ENCODE peak calls at places on chromosome 1, in seven cellular contexts. J, D, C, E, B, U and P are unnamed samples.
A peak's percentile ranks its signal among the peaks of the same experiment; 100 is the strongest.

GRCh38 chr1:67052741-67053534 is 1.0 kb downstream of the SLC35D1 start:
- DNase-seq in C (peak; percentile 67), B (peak; percentile 15), E (peak; percentile 87), D (peak; percentile 71), J (no peak), U (no peak), P (peak; percentile 46)

GRCh38 chr1:92136316-92136715 is 56.2 kb downstream of the BTBD8 start:
- DNase-seq in D (no peak), U (no peak), B (no peak), E (no peak), C (no peak), J (no peak), P (peak; percentile 14)

GRCh38 chr1:115189814-115190541 is 100.7 kb upstream of the TSPAN2 start:
- DNase-seq in J (no peak), U (no peak), B (peak; percentile 88), E (no peak), D (no peak), C (no peak), P (peak; percentile 71)

GRCh38 chr1:13228343-13228781 is 2.4 kb upstream of the PRAMEF18 start:
- DNase-seq in U (peak; percentile 6), D (peak; percentile 49), C (peak; percentile 17), B (no peak), J (peak; percentile 12), E (peak; percentile 5), P (no peak)

GRCh38 chr1:14267991-14268390 is 330.5 kb upstream of the KAZN start:
- DNase-seq in D (no peak), J (no peak), U (no peak), E (no peak), C (no peak), B (no peak), P (no peak)

GRCh38 chr1:210347112-210347511 is 18.4 kb downstream of the HHAT start:
- DNase-seq in D (no peak), J (no peak), U (peak; percentile 34), B (no peak), E (no peak), C (no peak), P (no peak)

GRCh38 chr1:3323021-3323790 is 131.3 kb upstream of the ARHGEF16 start:
- DNase-seq in E (peak; percentile 84), J (no peak), U (no peak), B (no peak), C (no peak), D (no peak), P (no peak)

GRCh38 chr1:2411801-2412394 is 466 bp downstream of the PEX10 start:
- DNase-seq in B (no peak), E (peak; percentile 36), D (peak; percentile 54), J (no peak), U (no peak), C (peak; percentile 40), P (no peak)

GRCh38 chr1:236099622-236100021 is 34.7 kb upstream of the NID1 start:
- DNase-seq in E (peak; percentile 42), B (no peak), C (peak; percentile 24), J (no peak), U (no peak), D (no peak), P (no peak)

GRCh38 chr1:40836283-40836682 is 25.9 kb downstream of the CITED4 start:
- DNase-seq in J (no peak), D (no peak), U (no peak), B (no peak), C (no peak), E (no peak), P (no peak)